ENCODE peak calls at places on chromosome 19, in eight cellular contexts. Z is AG08396; G is activated naive CD4-positive, alpha-beta T cell; H is EL; E is stimulated activated naive CD8-positive, alpha-beta T cell treated with anti-CD3 and anti-CD28 coated beads, Interleukin-15, amount 100 ng/mL, for 72 hours; K is lower leg skin; R is uterus; P is substantia nigra. D is an unnamed sample.

GRCh38 chr19:33685541-33685940 is 63.8 kb downstream of the CHST8 start:
- DNase-seq in P (no peak), R (no peak), G (no peak), Z (no peak), H (no peak), K (no peak), E (no peak), D (no peak)

GRCh38 chr19:18460313-18460712 is 22.4 kb upstream of the ISYNA1 start:
- DNase-seq in R (peak; percentile 81), Z (peak; percentile 71), E (no peak), H (peak; percentile 92), P (no peak), K (peak; percentile 56), G (no peak), D (no peak)

GRCh38 chr19:6886272-6886671 is 1.1 kb upstream of the ADGRE1 start:
- DNase-seq in P (no peak), K (no peak), Z (no peak), H (no peak), R (no peak), G (no peak), E (peak; percentile 18), D (no peak)

GRCh38 chr19:5987077-5987818 is 9.3 kb upstream of the RANBP3 start:
- DNase-seq in R (peak; percentile 76), K (peak; percentile 73), Z (peak; percentile 81), E (peak; percentile 59), H (peak; percentile 73), P (no peak), G (peak; percentile 52), D (peak; percentile 79)

GRCh38 chr19:33388231-33388816 is 14.8 kb downstream of the CEBPG start:
- DNase-seq in G (no peak), E (no peak), Z (no peak), P (no peak), R (no peak), H (no peak), K (no peak), D (peak; percentile 13)

GRCh38 chr19:2729943-2730818 is 9.0 kb upstream of the DIRAS1 start:
- DNase-seq in E (no peak), Z (no peak), P (no peak), R (no peak), K (no peak), G (no peak), H (no peak), D (no peak)

GRCh38 chr19:12884926-12885748 is 1.9 kb downstream of the KLF1 start:
- DNase-seq in Z (peak; percentile 74), P (no peak), R (no peak), H (peak; percentile 51), E (peak; percentile 97), G (peak; percentile 85), K (peak; percentile 70), D (peak; percentile 80)

GRCh38 chr19:4596033-4596904 is 36.8 kb upstream of the SEMA6B start:
- DNase-seq in R (no peak), G (no peak), P (no peak), E (no peak), K (no peak), Z (no peak), H (no peak), D (no peak)

GRCh38 chr19:45879055-45879454 is 6.9 kb downstream of the IRF2BP1 start:
- DNase-seq in K (no peak), G (no peak), P (no peak), R (no peak), H (no peak), Z (no peak), E (no peak), D (no peak)

GRCh38 chr19:39436350-39436716 is 584 bp upstream of the RPS16 start:
- DNase-seq in H (no peak), R (no peak), Z (no peak), E (no peak), K (no peak), P (no peak), G (no peak), D (no peak)